ENCODE peak calls at places on chromosomes 11 and 22, in six cellular contexts. One of them, this sample, is unnamed.

GRCh38 chr22:24106385-24107381 is 74.6 kb upstream of the SUSD2 start:
- DNase-seq in choroid plexus epithelial cell: peak; percentile 9
- DNase-seq in kidney: no peak
- DNase-seq in MM.1S: peak; percentile 54
- DNase-seq in AG09309: no peak
- DNase-seq in AG10803: no peak
- DNase-seq in this sample: peak; percentile 9

GRCh38 chr22:49512471-49512870 is 315.2 kb downstream of the BRD1 start:
- DNase-seq in MM.1S: no peak
- DNase-seq in choroid plexus epithelial cell: no peak
- DNase-seq in AG10803: no peak
- DNase-seq in AG09309: no peak
- DNase-seq in kidney: no peak
- DNase-seq in this sample: no peak

GRCh38 chr11:112859787-112860186 is 101.4 kb upstream of the NCAM1 start:
- DNase-seq in choroid plexus epithelial cell: no peak
- DNase-seq in AG09309: no peak
- DNase-seq in MM.1S: no peak
- DNase-seq in AG10803: no peak
- DNase-seq in kidney: no peak
- DNase-seq in this sample: no peak

GRCh38 chr22:47174096-47174495 is 411.6 kb downstream of the TBC1D22A start:
- DNase-seq in kidney: peak; percentile 60
- DNase-seq in MM.1S: no peak
- DNase-seq in choroid plexus epithelial cell: no peak
- DNase-seq in AG09309: no peak
- DNase-seq in AG10803: no peak
- DNase-seq in this sample: no peak

GRCh38 chr22:42076764-42077485 is 2.6 kb upstream of the SMDT1 start:
- DNase-seq in kidney: no peak
- DNase-seq in choroid plexus epithelial cell: no peak
- DNase-seq in AG09309: no peak
- DNase-seq in AG10803: no peak
- DNase-seq in MM.1S: no peak
- DNase-seq in this sample: no peak

GRCh38 chr11:129999407-129999806 is 3.2 kb downstream of the PRDM10 start:
- DNase-seq in choroid plexus epithelial cell: no peak
- DNase-seq in AG10803: no peak
- DNase-seq in AG09309: no peak
- DNase-seq in kidney: no peak
- DNase-seq in MM.1S: no peak
- DNase-seq in this sample: no peak

GRCh38 chr22:31945971-31946680 is 1.8 kb downstream of the YWHAH start:
- DNase-seq in AG09309: no peak
- DNase-seq in choroid plexus epithelial cell: peak; percentile 42
- DNase-seq in kidney: no peak
- DNase-seq in AG10803: no peak
- DNase-seq in MM.1S: no peak
- DNase-seq in this sample: no peak

GRCh38 chr11:113202431-113202830 is 112.0 kb upstream of the TTC12 start:
- DNase-seq in choroid plexus epithelial cell: no peak
- DNase-seq in kidney: no peak
- DNase-seq in MM.1S: no peak
- DNase-seq in AG09309: no peak
- DNase-seq in AG10803: no peak
- DNase-seq in this sample: no peak

GRCh38 chr11:68480855-68481510 is 20.4 kb downstream of the PPP6R3 start:
- DNase-seq in AG09309: no peak
- DNase-seq in kidney: no peak
- DNase-seq in AG10803: no peak
- DNase-seq in MM.1S: no peak
- DNase-seq in choroid plexus epithelial cell: no peak
- DNase-seq in this sample: no peak

GRCh38 chr22:48679656-48680555 is 1147.8 kb downstream of the BRD1 start:
- DNase-seq in AG09309: no peak
- DNase-seq in choroid plexus epithelial cell: no peak
- DNase-seq in AG10803: no peak
- DNase-seq in kidney: peak; percentile 53
- DNase-seq in MM.1S: no peak
- DNase-seq in this sample: no peak

GRCh38 chr22:17368727-17369552 is at the start of gene CECR2:
- DNase-seq in choroid plexus epithelial cell: peak; percentile 40
- DNase-seq in MM.1S: peak; percentile 42
- DNase-seq in kidney: peak; percentile 79
- DNase-seq in AG10803: no peak
- DNase-seq in AG09309: no peak
- DNase-seq in this sample: peak; percentile 56

GRCh38 chr11:125370561-125371389 is 125.3 kb downstream of the FEZ1 start:
- DNase-seq in AG09309: no peak
- DNase-seq in choroid plexus epithelial cell: no peak
- DNase-seq in kidney: no peak
- DNase-seq in AG10803: no peak
- DNase-seq in MM.1S: no peak
- DNase-seq in this sample: no peak

GRCh38 chr22:48954781-48955311 is 872.8 kb downstream of the BRD1 start:
- DNase-seq in AG09309: no peak
- DNase-seq in choroid plexus epithelial cell: no peak
- DNase-seq in MM.1S: no peak
- DNase-seq in kidney: no peak
- DNase-seq in AG10803: peak; percentile 8
- DNase-seq in this sample: no peak

GRCh38 chr11:30018443-30018842 is 1.6 kb upstream of the KCNA4 start:
- DNase-seq in choroid plexus epithelial cell: no peak
- DNase-seq in MM.1S: no peak
- DNase-seq in AG09309: no peak
- DNase-seq in kidney: peak; percentile 44
- DNase-seq in AG10803: no peak
- DNase-seq in this sample: no peak

GRCh38 chr11:33881651-33882279 is 10.1 kb downstream of the LMO2 start:
- DNase-seq in choroid plexus epithelial cell: no peak
- DNase-seq in MM.1S: no peak
- DNase-seq in AG09309: no peak
- DNase-seq in AG10803: no peak
- DNase-seq in kidney: no peak
- DNase-seq in this sample: no peak

GRCh38 chr22:27797793-27798525 is 3.6 kb downstream of the MN1 start:
- DNase-seq in MM.1S: no peak
- DNase-seq in choroid plexus epithelial cell: no peak
- DNase-seq in AG10803: no peak
- DNase-seq in AG09309: no peak
- DNase-seq in kidney: peak; percentile 72
- DNase-seq in this sample: no peak

GRCh38 chr11:86475027-86475426 is 100.3 kb downstream of the CCDC81 start:
- DNase-seq in choroid plexus epithelial cell: no peak
- DNase-seq in MM.1S: no peak
- DNase-seq in AG10803: no peak
- DNase-seq in AG09309: no peak
- DNase-seq in kidney: no peak
- DNase-seq in this sample: no peak

GRCh38 chr11:63998558-63999348 is 12.5 kb downstream of the OTUB1 start:
- DNase-seq in kidney: peak; percentile 76
- DNase-seq in choroid plexus epithelial cell: no peak
- DNase-seq in AG10803: no peak
- DNase-seq in MM.1S: no peak
- DNase-seq in AG09309: no peak
- DNase-seq in this sample: no peak

GRCh38 chr11:64001552-64002427 is 15.6 kb downstream of the OTUB1 start:
- DNase-seq in choroid plexus epithelial cell: peak; percentile 49
- DNase-seq in AG09309: no peak
- DNase-seq in kidney: peak; percentile 78
- DNase-seq in MM.1S: no peak
- DNase-seq in AG10803: no peak
- DNase-seq in this sample: peak; percentile 72

GRCh38 chr11:64000026-64000739 is 13.9 kb downstream of the OTUB1 start:
- DNase-seq in AG09309: peak; percentile 11
- DNase-seq in choroid plexus epithelial cell: peak; percentile 76
- DNase-seq in AG10803: peak; percentile 66
- DNase-seq in kidney: peak; percentile 89
- DNase-seq in MM.1S: peak; percentile 47
- DNase-seq in this sample: peak; percentile 91

GRCh38 chr11:63999349-64000025 is 13.2 kb downstream of the OTUB1 start:
- DNase-seq in MM.1S: no peak
- DNase-seq in AG10803: no peak
- DNase-seq in AG09309: no peak
- DNase-seq in choroid plexus epithelial cell: peak; percentile 61
- DNase-seq in kidney: peak; percentile 93
- DNase-seq in this sample: peak; percentile 96

GRCh38 chr11:64000740-64001514 is 14.7 kb downstream of the OTUB1 start:
- DNase-seq in AG09309: no peak
- DNase-seq in kidney: peak; percentile 77
- DNase-seq in choroid plexus epithelial cell: no peak
- DNase-seq in AG10803: no peak
- DNase-seq in MM.1S: no peak
- DNase-seq in this sample: no peak
- TF ChIP-seq CTCF in AG09309: no peak
- TF ChIP-seq CTCF in kidney: no peak
- TF ChIP-seq CTCF in choroid plexus epithelial cell: no peak
- TF ChIP-seq CTCF in AG10803: no peak
- TF ChIP-seq CTCF in MM.1S: peak; percentile 5
- TF ChIP-seq CTCF in this sample: no peak

GRCh38 chr11:44866301-44866700 is 84.4 kb downstream of the TP53I11 start:
- DNase-seq in MM.1S: no peak
- DNase-seq in kidney: no peak
- DNase-seq in choroid plexus epithelial cell: no peak
- DNase-seq in AG10803: no peak
- DNase-seq in AG09309: no peak
- DNase-seq in this sample: no peak

GRCh38 chr11:44868455-44869421 is 81.9 kb downstream of the TP53I11 start:
- DNase-seq in kidney: no peak
- DNase-seq in AG09309: no peak
- DNase-seq in MM.1S: no peak
- DNase-seq in AG10803: no peak
- DNase-seq in choroid plexus epithelial cell: no peak
- DNase-seq in this sample: no peak

GRCh38 chr11:44863231-44863630 is 87.5 kb downstream of the TP53I11 start:
- DNase-seq in MM.1S: no peak
- DNase-seq in AG09309: no peak
- DNase-seq in AG10803: no peak
- DNase-seq in kidney: peak; percentile 13
- DNase-seq in choroid plexus epithelial cell: no peak
- DNase-seq in this sample: no peak

GRCh38 chr11:44868021-44868420 is 82.7 kb downstream of the TP53I11 start:
- DNase-seq in MM.1S: no peak
- DNase-seq in choroid plexus epithelial cell: no peak
- DNase-seq in kidney: no peak
- DNase-seq in AG09309: no peak
- DNase-seq in AG10803: no peak
- DNase-seq in this sample: no peak

DNA sequence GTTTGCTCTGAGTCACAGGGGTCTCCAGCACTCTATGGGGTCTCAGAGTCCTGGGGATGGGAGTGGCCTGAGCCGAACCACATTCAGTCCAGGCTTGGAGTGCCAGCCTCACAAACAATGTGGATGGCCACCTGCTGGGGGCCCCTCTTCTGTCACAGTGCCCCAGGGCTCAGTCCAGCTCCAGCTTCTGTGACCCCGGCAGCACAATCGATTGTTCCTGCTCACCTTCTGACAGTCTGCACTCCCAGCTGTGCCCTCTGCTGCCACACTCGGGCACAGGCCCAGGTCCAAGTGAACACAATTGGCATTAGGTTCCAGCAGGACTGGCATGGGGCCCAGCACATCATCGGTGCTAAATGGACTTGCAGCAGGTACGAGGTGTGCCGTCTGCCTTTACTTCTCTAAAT is 84.8 kb downstream of the TP53I11 start:
- DNase-seq in AG10803: no peak
- DNase-seq in choroid plexus epithelial cell: no peak
- DNase-seq in AG09309: no peak
- DNase-seq in MM.1S: no peak
- DNase-seq in kidney: peak; percentile 55
- DNase-seq in this sample: no peak
- TF ChIP-seq CTCF in AG10803: no peak
- TF ChIP-seq CTCF in choroid plexus epithelial cell: no peak
- TF ChIP-seq CTCF in AG09309: no peak
- TF ChIP-seq CTCF in MM.1S: no peak
- TF ChIP-seq CTCF in kidney: peak; percentile 18
- TF ChIP-seq CTCF in this sample: no peak

GRCh38 chr22:21727768-21728167 is 7.8 kb downstream of the YPEL1 start:
- DNase-seq in MM.1S: no peak
- DNase-seq in AG09309: no peak
- DNase-seq in choroid plexus epithelial cell: no peak
- DNase-seq in AG10803: no peak
- DNase-seq in kidney: no peak
- DNase-seq in this sample: no peak

GRCh38 chr22:21725956-21726649 is 9.5 kb downstream of the YPEL1 start:
- DNase-seq in AG10803: no peak
- DNase-seq in choroid plexus epithelial cell: no peak
- DNase-seq in AG09309: no peak
- DNase-seq in MM.1S: no peak
- DNase-seq in kidney: no peak
- DNase-seq in this sample: no peak

GRCh38 chr22:21728270-21728669 is 7.3 kb downstream of the YPEL1 start:
- DNase-seq in kidney: no peak
- DNase-seq in AG10803: no peak
- DNase-seq in AG09309: no peak
- DNase-seq in choroid plexus epithelial cell: no peak
- DNase-seq in MM.1S: no peak
- DNase-seq in this sample: no peak

GRCh38 chr22:21727159-21727558 is 8.4 kb downstream of the YPEL1 start:
- DNase-seq in AG10803: no peak
- DNase-seq in AG09309: no peak
- DNase-seq in choroid plexus epithelial cell: no peak
- DNase-seq in kidney: no peak
- DNase-seq in MM.1S: no peak
- DNase-seq in this sample: no peak

DNA sequence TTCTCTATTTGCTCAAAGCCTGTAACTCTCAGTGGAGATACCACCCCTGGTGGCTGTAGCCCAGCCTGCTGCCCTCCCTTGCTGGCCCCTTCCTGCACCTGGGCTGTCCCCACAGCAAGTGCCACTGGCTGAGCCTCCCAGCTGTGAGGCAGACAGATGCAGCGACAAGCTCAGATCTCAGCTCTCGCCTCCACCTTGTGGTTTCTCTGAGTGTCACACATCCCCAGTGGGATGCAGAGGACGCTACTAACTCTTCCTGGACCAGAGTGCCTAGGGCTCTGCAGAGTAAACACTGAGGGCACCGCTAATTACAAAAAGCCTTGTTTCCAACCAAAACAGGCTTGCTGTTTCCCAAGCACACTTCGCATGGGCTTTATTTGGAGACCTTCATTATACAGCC is 8.9 kb downstream of the YPEL1 start:
- DNase-seq in MM.1S: peak; percentile 36
- DNase-seq in AG09309: no peak
- DNase-seq in kidney: no peak
- DNase-seq in choroid plexus epithelial cell: peak; percentile 32
- DNase-seq in AG10803: no peak
- DNase-seq in this sample: peak; percentile 53
- TF ChIP-seq CTCF in MM.1S: peak; percentile 25
- TF ChIP-seq CTCF in AG09309: no peak
- TF ChIP-seq CTCF in kidney: peak; percentile 14
- TF ChIP-seq CTCF in choroid plexus epithelial cell: peak; percentile 53
- TF ChIP-seq CTCF in AG10803: peak; percentile 9
- TF ChIP-seq CTCF in this sample: peak; percentile 48

DNA sequence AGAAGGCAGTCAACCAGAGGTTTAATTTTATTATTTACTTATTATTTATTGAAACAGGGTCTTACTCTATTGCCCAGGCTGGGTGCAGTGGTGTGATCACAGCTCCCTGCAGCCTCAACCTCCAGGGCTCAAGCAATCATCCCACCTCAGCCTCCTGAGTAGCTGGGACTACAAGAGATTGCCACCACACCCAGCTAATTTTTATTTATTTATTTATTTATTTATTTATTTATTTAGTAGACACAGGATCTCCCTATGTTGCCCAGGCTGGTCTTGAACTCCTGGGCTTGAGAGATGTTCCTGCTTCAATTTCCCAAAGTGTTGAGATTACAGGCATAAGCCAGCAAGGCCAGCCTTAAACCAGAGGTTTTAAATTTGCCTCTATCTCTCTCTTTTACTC is 83.1 kb downstream of the RCN1 start:
- DNase-seq in MM.1S: no peak
- DNase-seq in choroid plexus epithelial cell: no peak
- DNase-seq in AG10803: no peak
- DNase-seq in kidney: no peak
- DNase-seq in AG09309: no peak
- DNase-seq in this sample: no peak
- TF ChIP-seq CTCF in MM.1S: no peak
- TF ChIP-seq CTCF in choroid plexus epithelial cell: no peak
- TF ChIP-seq CTCF in AG10803: no peak
- TF ChIP-seq CTCF in kidney: no peak
- TF ChIP-seq CTCF in AG09309: no peak
- TF ChIP-seq CTCF in this sample: no peak